ENCODE peak calls at places on chromosomes 2 and 18, in nine cellular contexts. One of them, this sample, is unnamed.
A peak's percentile ranks its signal among the peaks of the same experiment; 100 is the strongest.

GRCh38 chr2:39099820-39100728 is 20.8 kb downstream of the SOS1 start:
- DNase-seq in K562: no peak
- DNase-seq in fibroblast of lung: no peak
- DNase-seq in A673: no peak
- DNase-seq in neural progenitor cell: no peak
- DNase-seq in HCT116: no peak
- DNase-seq in PC-3: peak; percentile 46
- DNase-seq in hepatocyte: no peak
- DNase-seq in GM23338: no peak
- DNase-seq in this sample: no peak

GRCh38 chr2:101546376-101547058 is 71.6 kb upstream of the RFX8 start:
- DNase-seq in K562: no peak
- DNase-seq in fibroblast of lung: peak; percentile 66
- DNase-seq in A673: no peak
- DNase-seq in neural progenitor cell: no peak
- DNase-seq in HCT116: peak; percentile 7
- DNase-seq in PC-3: peak; percentile 18
- DNase-seq in hepatocyte: no peak
- DNase-seq in GM23338: no peak
- DNase-seq in this sample: no peak

GRCh38 chr2:79103199-79103598 is 15.4 kb upstream of the REG1B start:
- DNase-seq in K562: no peak
- DNase-seq in fibroblast of lung: no peak
- DNase-seq in A673: no peak
- DNase-seq in neural progenitor cell: no peak
- DNase-seq in HCT116: no peak
- DNase-seq in PC-3: no peak
- DNase-seq in hepatocyte: peak; percentile 11
- DNase-seq in GM23338: no peak
- DNase-seq in this sample: no peak

GRCh38 chr2:120684225-120684624 is 51.4 kb upstream of the GLI2 start:
- DNase-seq in K562: no peak
- DNase-seq in fibroblast of lung: peak; percentile 72
- DNase-seq in A673: no peak
- DNase-seq in neural progenitor cell: no peak
- DNase-seq in HCT116: no peak
- DNase-seq in PC-3: no peak
- DNase-seq in hepatocyte: no peak
- DNase-seq in GM23338: no peak
- DNase-seq in this sample: no peak

GRCh38 chr2:113105047-113105446 is 22.4 kb upstream of the IL1RN start:
- DNase-seq in K562: peak; percentile 37
- DNase-seq in fibroblast of lung: peak; percentile 42
- DNase-seq in A673: peak; percentile 16
- DNase-seq in neural progenitor cell: no peak
- DNase-seq in HCT116: no peak
- DNase-seq in PC-3: no peak
- DNase-seq in hepatocyte: no peak
- DNase-seq in GM23338: no peak
- DNase-seq in this sample: no peak

GRCh38 chr2:41948397-41948763 is 99.4 kb upstream of the PKDCC start:
- DNase-seq in K562: no peak
- DNase-seq in fibroblast of lung: no peak
- DNase-seq in A673: peak; percentile 55
- DNase-seq in neural progenitor cell: peak; percentile 95
- DNase-seq in HCT116: no peak
- DNase-seq in PC-3: no peak
- DNase-seq in hepatocyte: no peak
- DNase-seq in GM23338: peak; percentile 88
- DNase-seq in this sample: no peak

GRCh38 chr2:121471571-121472464 is 58.9 kb upstream of the RNU4ATAC start:
- DNase-seq in K562: no peak
- DNase-seq in fibroblast of lung: peak; percentile 76
- DNase-seq in A673: peak; percentile 59
- DNase-seq in neural progenitor cell: no peak
- DNase-seq in HCT116: no peak
- DNase-seq in PC-3: no peak
- DNase-seq in hepatocyte: no peak
- DNase-seq in GM23338: peak; percentile 36
- DNase-seq in this sample: no peak

GRCh38 chr2:37802106-37802791 is 122.8 kb upstream of the RMDN2 start:
- DNase-seq in K562: no peak
- DNase-seq in fibroblast of lung: no peak
- DNase-seq in A673: no peak
- DNase-seq in neural progenitor cell: no peak
- DNase-seq in HCT116: no peak
- DNase-seq in PC-3: peak; percentile 85
- DNase-seq in hepatocyte: peak; percentile 24
- DNase-seq in GM23338: no peak
- DNase-seq in this sample: no peak

GRCh38 chr2:215619022-215619958 is 183.4 kb upstream of the FN1 start:
- DNase-seq in K562: peak; percentile 85
- DNase-seq in fibroblast of lung: peak; percentile 65
- DNase-seq in A673: peak; percentile 81
- DNase-seq in neural progenitor cell: peak; percentile 66
- DNase-seq in HCT116: peak; percentile 65
- DNase-seq in PC-3: peak; percentile 62
- DNase-seq in hepatocyte: peak; percentile 52
- DNase-seq in GM23338: peak; percentile 45
- DNase-seq in this sample: no peak

GRCh38 chr2:64439194-64439593 is 14.8 kb upstream of the LGALSL start:
- DNase-seq in K562: no peak
- DNase-seq in fibroblast of lung: no peak
- DNase-seq in A673: no peak
- DNase-seq in neural progenitor cell: no peak
- DNase-seq in HCT116: no peak
- DNase-seq in PC-3: no peak
- DNase-seq in hepatocyte: no peak
- DNase-seq in GM23338: no peak
- DNase-seq in this sample: no peak

GRCh38 chr18:22166070-22166972 is 3.1 kb upstream of the GATA6 start:
- DNase-seq in K562: no peak
- DNase-seq in fibroblast of lung: peak; percentile 47
- DNase-seq in A673: peak; percentile 32
- DNase-seq in neural progenitor cell: peak; percentile 57
- DNase-seq in HCT116: no peak
- DNase-seq in PC-3: no peak
- DNase-seq in hepatocyte: peak; percentile 78
- DNase-seq in GM23338: no peak
- DNase-seq in this sample: no peak
- TF ChIP-seq EZH2 in K562: no peak
- TF ChIP-seq EZH2 in fibroblast of lung: no peak
- TF ChIP-seq EZH2 in A673: peak; percentile 82
- TF ChIP-seq EZH2 in neural progenitor cell: peak; percentile 32
- TF ChIP-seq EZH2 in HCT116: no peak
- TF ChIP-seq EZH2 in PC-3: no peak
- TF ChIP-seq EZH2 in hepatocyte: peak; percentile 15
- TF ChIP-seq EZH2 in GM23338: peak; percentile 79
- TF ChIP-seq EZH2 in this sample: no peak

GRCh38 chr18:78976697-78977626 is 2.7 kb upstream of the SALL3 start:
- DNase-seq in K562: no peak
- DNase-seq in fibroblast of lung: no peak
- DNase-seq in A673: no peak
- DNase-seq in neural progenitor cell: peak; percentile 49
- DNase-seq in HCT116: no peak
- DNase-seq in PC-3: no peak
- DNase-seq in hepatocyte: no peak
- DNase-seq in GM23338: peak; percentile 37
- DNase-seq in this sample: no peak
- TF ChIP-seq EZH2 in K562: no peak
- TF ChIP-seq EZH2 in fibroblast of lung: no peak
- TF ChIP-seq EZH2 in A673: peak; percentile 32
- TF ChIP-seq EZH2 in neural progenitor cell: peak; percentile 52
- TF ChIP-seq EZH2 in HCT116: no peak
- TF ChIP-seq EZH2 in PC-3: no peak
- TF ChIP-seq EZH2 in hepatocyte: peak; percentile 75
- TF ChIP-seq EZH2 in GM23338: peak; percentile 90
- TF ChIP-seq EZH2 in this sample: no peak

DNA sequence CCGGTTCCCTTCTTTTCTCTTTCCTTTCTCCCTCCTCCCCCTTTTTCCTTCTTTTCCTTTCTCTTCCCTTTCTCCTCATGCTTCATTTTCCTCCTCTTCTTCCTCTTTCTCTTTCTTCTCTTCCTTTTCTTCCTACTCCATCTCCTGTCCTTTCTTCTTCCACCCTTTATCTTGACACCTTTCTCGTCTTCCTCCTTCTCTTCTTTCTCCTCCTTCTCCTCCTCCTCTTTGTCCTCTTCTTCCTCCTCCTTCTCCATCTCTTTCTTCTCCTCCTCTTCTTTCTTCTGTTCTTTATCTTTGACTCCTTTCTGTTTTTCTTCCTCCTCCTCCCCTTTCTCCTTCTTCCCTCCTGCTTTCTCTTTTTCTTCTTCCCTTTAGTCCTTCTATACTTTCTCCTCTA is 53.2 kb downstream of the CELF4 start:
- DNase-seq in K562: no peak
- DNase-seq in fibroblast of lung: no peak
- DNase-seq in A673: no peak
- DNase-seq in neural progenitor cell: no peak
- DNase-seq in HCT116: no peak
- DNase-seq in PC-3: no peak
- DNase-seq in hepatocyte: no peak
- DNase-seq in GM23338: no peak
- DNase-seq in this sample: no peak
- TF ChIP-seq EZH2 in K562: no peak
- TF ChIP-seq EZH2 in fibroblast of lung: no peak
- TF ChIP-seq EZH2 in A673: no peak
- TF ChIP-seq EZH2 in neural progenitor cell: no peak
- TF ChIP-seq EZH2 in HCT116: no peak
- TF ChIP-seq EZH2 in PC-3: no peak
- TF ChIP-seq EZH2 in hepatocyte: no peak
- TF ChIP-seq EZH2 in GM23338: no peak
- TF ChIP-seq EZH2 in this sample: no peak

GRCh38 chr18:69215151-69215550 is 185.5 kb upstream of the DOK6 start:
- DNase-seq in K562: no peak
- DNase-seq in fibroblast of lung: no peak
- DNase-seq in A673: no peak
- DNase-seq in neural progenitor cell: no peak
- DNase-seq in HCT116: no peak
- DNase-seq in PC-3: no peak
- DNase-seq in hepatocyte: no peak
- DNase-seq in GM23338: no peak
- DNase-seq in this sample: no peak
- TF ChIP-seq EZH2 in K562: no peak
- TF ChIP-seq EZH2 in fibroblast of lung: no peak
- TF ChIP-seq EZH2 in A673: no peak
- TF ChIP-seq EZH2 in neural progenitor cell: no peak
- TF ChIP-seq EZH2 in HCT116: no peak
- TF ChIP-seq EZH2 in PC-3: no peak
- TF ChIP-seq EZH2 in hepatocyte: no peak
- TF ChIP-seq EZH2 in GM23338: no peak
- TF ChIP-seq EZH2 in this sample: no peak

GRCh38 chr18:31101148-31102019 is 837 bp downstream of the DSC2 start:
- DNase-seq in K562: peak; percentile 87
- DNase-seq in fibroblast of lung: peak; percentile 3
- DNase-seq in A673: no peak
- DNase-seq in neural progenitor cell: peak; percentile 85
- DNase-seq in HCT116: no peak
- DNase-seq in PC-3: peak; percentile 23
- DNase-seq in hepatocyte: peak; percentile 82
- DNase-seq in GM23338: peak; percentile 82
- DNase-seq in this sample: no peak
- TF ChIP-seq EZH2 in K562: no peak
- TF ChIP-seq EZH2 in fibroblast of lung: no peak
- TF ChIP-seq EZH2 in A673: peak; percentile 67
- TF ChIP-seq EZH2 in neural progenitor cell: peak; percentile 53
- TF ChIP-seq EZH2 in HCT116: no peak
- TF ChIP-seq EZH2 in PC-3: no peak
- TF ChIP-seq EZH2 in hepatocyte: no peak
- TF ChIP-seq EZH2 in GM23338: no peak
- TF ChIP-seq EZH2 in this sample: no peak

GRCh38 chr2:25042321-25043240 is 705 bp downstream of the EFR3B start:
- DNase-seq in K562: peak; percentile 8
- DNase-seq in fibroblast of lung: peak; percentile 12
- DNase-seq in A673: peak; percentile 37
- DNase-seq in neural progenitor cell: peak; percentile 78
- DNase-seq in HCT116: no peak
- DNase-seq in PC-3: peak; percentile 17
- DNase-seq in hepatocyte: peak; percentile 67
- DNase-seq in GM23338: peak; percentile 53
- DNase-seq in this sample: no peak
- TF ChIP-seq EZH2 in K562: no peak
- TF ChIP-seq EZH2 in fibroblast of lung: no peak
- TF ChIP-seq EZH2 in A673: no peak
- TF ChIP-seq EZH2 in neural progenitor cell: no peak
- TF ChIP-seq EZH2 in HCT116: no peak
- TF ChIP-seq EZH2 in PC-3: no peak
- TF ChIP-seq EZH2 in hepatocyte: no peak
- TF ChIP-seq EZH2 in GM23338: no peak
- TF ChIP-seq EZH2 in this sample: peak; percentile 88

GRCh38 chr18:50192903-50193795 is 1.8 kb downstream of the MYO5B start:
- DNase-seq in K562: no peak
- DNase-seq in fibroblast of lung: no peak
- DNase-seq in A673: no peak
- DNase-seq in neural progenitor cell: peak; percentile 34
- DNase-seq in HCT116: no peak
- DNase-seq in PC-3: peak; percentile 4
- DNase-seq in hepatocyte: peak; percentile 34
- DNase-seq in GM23338: peak; percentile 44
- DNase-seq in this sample: no peak
- TF ChIP-seq EZH2 in K562: no peak
- TF ChIP-seq EZH2 in fibroblast of lung: no peak
- TF ChIP-seq EZH2 in A673: peak; percentile 47
- TF ChIP-seq EZH2 in neural progenitor cell: no peak
- TF ChIP-seq EZH2 in HCT116: no peak
- TF ChIP-seq EZH2 in PC-3: no peak
- TF ChIP-seq EZH2 in hepatocyte: no peak
- TF ChIP-seq EZH2 in GM23338: no peak
- TF ChIP-seq EZH2 in this sample: no peak

GRCh38 chr2:31387850-31388249 is 26.7 kb downstream of the XDH start:
- DNase-seq in K562: no peak
- DNase-seq in fibroblast of lung: no peak
- DNase-seq in A673: no peak
- DNase-seq in neural progenitor cell: peak; percentile 17
- DNase-seq in HCT116: no peak
- DNase-seq in PC-3: no peak
- DNase-seq in hepatocyte: no peak
- DNase-seq in GM23338: peak; percentile 49
- DNase-seq in this sample: no peak
- TF ChIP-seq EZH2 in K562: no peak
- TF ChIP-seq EZH2 in fibroblast of lung: no peak
- TF ChIP-seq EZH2 in A673: no peak
- TF ChIP-seq EZH2 in neural progenitor cell: no peak
- TF ChIP-seq EZH2 in HCT116: no peak
- TF ChIP-seq EZH2 in PC-3: no peak
- TF ChIP-seq EZH2 in hepatocyte: no peak
- TF ChIP-seq EZH2 in GM23338: no peak
- TF ChIP-seq EZH2 in this sample: no peak